ENCODE peak calls at places on chromosomes 11 and 22, in four cellular contexts. One of them, this sample, is unnamed.

GRCh38 chr11:122763108-122763507 is 75.2 kb upstream of the CRTAM start:
- DNase-seq in activated CD8-positive, alpha-beta T cell treated with anti-CD3 and anti-CD28 coated beads for 36 hours: no peak
- DNase-seq in astrocyte of the spinal cord: no peak
- DNase-seq in thoracic aorta: no peak
- DNase-seq in this sample: no peak

GRCh38 chr11:13940611-13941256 is 21.8 kb upstream of the SPON1 start:
- DNase-seq in activated CD8-positive, alpha-beta T cell treated with anti-CD3 and anti-CD28 coated beads for 36 hours: peak; percentile 33
- DNase-seq in astrocyte of the spinal cord: no peak
- DNase-seq in thoracic aorta: no peak
- DNase-seq in this sample: no peak

GRCh38 chr11:3123316-3123715 is 41.8 kb downstream of the OSBPL5 start:
- DNase-seq in thoracic aorta: peak; percentile 42
- DNase-seq in astrocyte of the spinal cord: no peak
- DNase-seq in activated CD8-positive, alpha-beta T cell treated with anti-CD3 and anti-CD28 coated beads for 36 hours: no peak
- DNase-seq in this sample: peak; percentile 84

GRCh38 chr22:37371491-37371890 is 55.8 kb downstream of the ELFN2 start:
- DNase-seq in activated CD8-positive, alpha-beta T cell treated with anti-CD3 and anti-CD28 coated beads for 36 hours: no peak
- DNase-seq in thoracic aorta: no peak
- DNase-seq in astrocyte of the spinal cord: no peak
- DNase-seq in this sample: no peak

GRCh38 chr11:1038361-1038760 is 1.8 kb upstream of the MUC6 start:
- DNase-seq in thoracic aorta: no peak
- DNase-seq in activated CD8-positive, alpha-beta T cell treated with anti-CD3 and anti-CD28 coated beads for 36 hours: no peak
- DNase-seq in astrocyte of the spinal cord: no peak
- DNase-seq in this sample: no peak

GRCh38 chr11:102577723-102578122 is 47.2 kb upstream of the MMP7 start:
- DNase-seq in activated CD8-positive, alpha-beta T cell treated with anti-CD3 and anti-CD28 coated beads for 36 hours: no peak
- DNase-seq in astrocyte of the spinal cord: no peak
- DNase-seq in thoracic aorta: no peak
- DNase-seq in this sample: no peak

GRCh38 chr11:111302298-111302697 is 4.0 kb downstream of the POU2AF3 start:
- DNase-seq in activated CD8-positive, alpha-beta T cell treated with anti-CD3 and anti-CD28 coated beads for 36 hours: no peak
- DNase-seq in thoracic aorta: no peak
- DNase-seq in astrocyte of the spinal cord: no peak
- DNase-seq in this sample: no peak

GRCh38 chr11:76380161-76380976 is 563 bp downstream of the THAP12 start:
- DNase-seq in astrocyte of the spinal cord: peak; percentile 16
- DNase-seq in activated CD8-positive, alpha-beta T cell treated with anti-CD3 and anti-CD28 coated beads for 36 hours: peak; percentile 81
- DNase-seq in thoracic aorta: no peak
- DNase-seq in this sample: no peak

GRCh38 chr22:44460287-44461082 is 37.5 kb downstream of the RTL6 start:
- DNase-seq in thoracic aorta: no peak
- DNase-seq in activated CD8-positive, alpha-beta T cell treated with anti-CD3 and anti-CD28 coated beads for 36 hours: peak; percentile 61
- DNase-seq in astrocyte of the spinal cord: no peak
- DNase-seq in this sample: no peak

GRCh38 chr22:19663821-19664325 is 50.4 kb upstream of the SEPTIN5 start:
- DNase-seq in thoracic aorta: no peak
- DNase-seq in activated CD8-positive, alpha-beta T cell treated with anti-CD3 and anti-CD28 coated beads for 36 hours: no peak
- DNase-seq in astrocyte of the spinal cord: peak; percentile 78
- DNase-seq in this sample: no peak

GRCh38 chr11:61610905-61611304 is 30.0 kb upstream of the SYT7 start:
- DNase-seq in activated CD8-positive, alpha-beta T cell treated with anti-CD3 and anti-CD28 coated beads for 36 hours: no peak
- DNase-seq in astrocyte of the spinal cord: no peak
- DNase-seq in thoracic aorta: no peak
- DNase-seq in this sample: no peak

GRCh38 chr11:85813721-85814120 is 2.8 kb upstream of the SYTL2 start:
- DNase-seq in astrocyte of the spinal cord: no peak
- DNase-seq in activated CD8-positive, alpha-beta T cell treated with anti-CD3 and anti-CD28 coated beads for 36 hours: no peak
- DNase-seq in thoracic aorta: no peak
- DNase-seq in this sample: no peak

GRCh38 chr22:26210390-26210789 is 41.1 kb downstream of the SEZ6L start:
- DNase-seq in activated CD8-positive, alpha-beta T cell treated with anti-CD3 and anti-CD28 coated beads for 36 hours: no peak
- DNase-seq in astrocyte of the spinal cord: no peak
- DNase-seq in thoracic aorta: no peak
- DNase-seq in this sample: no peak

GRCh38 chr22:33605201-33605600 is 315.1 kb downstream of the LARGE1 start:
- DNase-seq in thoracic aorta: no peak
- DNase-seq in activated CD8-positive, alpha-beta T cell treated with anti-CD3 and anti-CD28 coated beads for 36 hours: no peak
- DNase-seq in astrocyte of the spinal cord: no peak
- DNase-seq in this sample: no peak

GRCh38 chr11:78050964-78051831 is 12.5 kb upstream of the THRSP start:
- DNase-seq in astrocyte of the spinal cord: peak; percentile 73
- DNase-seq in activated CD8-positive, alpha-beta T cell treated with anti-CD3 and anti-CD28 coated beads for 36 hours: no peak
- DNase-seq in thoracic aorta: no peak
- DNase-seq in this sample: no peak

GRCh38 chr22:50140615-50141014 is 29.9 kb upstream of the PANX2 start:
- DNase-seq in astrocyte of the spinal cord: no peak
- DNase-seq in thoracic aorta: no peak
- DNase-seq in activated CD8-positive, alpha-beta T cell treated with anti-CD3 and anti-CD28 coated beads for 36 hours: no peak
- DNase-seq in this sample: no peak

GRCh38 chr22:21951931-21952465 is 650 bp downstream of the PPM1F start:
- DNase-seq in thoracic aorta: no peak
- DNase-seq in activated CD8-positive, alpha-beta T cell treated with anti-CD3 and anti-CD28 coated beads for 36 hours: peak; percentile 46
- DNase-seq in astrocyte of the spinal cord: peak; percentile 48
- DNase-seq in this sample: no peak

GRCh38 chr22:49398646-49399045 is 429.0 kb downstream of the BRD1 start:
- DNase-seq in activated CD8-positive, alpha-beta T cell treated with anti-CD3 and anti-CD28 coated beads for 36 hours: no peak
- DNase-seq in astrocyte of the spinal cord: no peak
- DNase-seq in thoracic aorta: no peak
- DNase-seq in this sample: peak; percentile 44

GRCh38 chr11:35629914-35630313 is 11.7 kb downstream of the FJX1 start:
- DNase-seq in activated CD8-positive, alpha-beta T cell treated with anti-CD3 and anti-CD28 coated beads for 36 hours: no peak
- DNase-seq in thoracic aorta: no peak
- DNase-seq in astrocyte of the spinal cord: peak; percentile 97
- DNase-seq in this sample: peak; percentile 66

GRCh38 chr22:50519151-50519550 is 6.2 kb downstream of the SCO2 start:
- DNase-seq in activated CD8-positive, alpha-beta T cell treated with anti-CD3 and anti-CD28 coated beads for 36 hours: no peak
- DNase-seq in astrocyte of the spinal cord: no peak
- DNase-seq in thoracic aorta: no peak
- DNase-seq in this sample: no peak

GRCh38 chr11:69080361-69080973 is 31.7 kb downstream of the TPCN2 start:
- DNase-seq in thoracic aorta: no peak
- DNase-seq in activated CD8-positive, alpha-beta T cell treated with anti-CD3 and anti-CD28 coated beads for 36 hours: peak; percentile 26
- DNase-seq in astrocyte of the spinal cord: peak; percentile 46
- DNase-seq in this sample: no peak

This sample was measured in ascending aorta.